ENCODE peak calls at places on chromosomes 16 and 17, in ten cellular contexts. G is iris pigment epithelial cell; B is uterus; I is T-helper 2 cell; Y is EL; S is hippocampal formation; O is stimulated activated CD4-positive, alpha-beta T cell treated with anti-CD3 and anti-CD28 coated beads, Interleukin-2, amount 100 ng/mL, for 48 hours; D is AG10803; W is NCI-H2171 treated with DMSO at 0.1 percent for 48 hours; M is T1000. N is an unnamed sample.
A peak's percentile ranks its signal among the peaks of the same experiment; 100 is the strongest.

GRCh38 chr17:63309021-63309420 is 137.1 kb downstream of the CYB561 start:
- DNase-seq in Y (no peak), I (no peak), W (no peak), D (peak; percentile 20), G (peak; percentile 41), B (no peak), O (no peak), M (no peak), S (no peak), N (no peak)

GRCh38 chr16:14358697-14359305 is 271.3 kb downstream of the PARN start:
- DNase-seq in M (no peak), W (peak; percentile 74), Y (no peak), D (no peak), B (no peak), I (no peak), O (no peak), S (no peak), G (no peak), N (no peak)

GRCh38 chr17:34847939-34848338 is 113.3 kb downstream of the CCT6B start:
- DNase-seq in W (no peak), Y (no peak), I (no peak), D (no peak), O (no peak), S (no peak), M (no peak), G (no peak), B (no peak), N (no peak)

GRCh38 chr16:70437582-70438324 is 1.1 kb downstream of the ST3GAL2 start:
- DNase-seq in G (peak; percentile 68), B (no peak), M (no peak), S (no peak), I (no peak), Y (peak; percentile 67), D (peak; percentile 61), O (no peak), W (peak; percentile 26), N (no peak)

GRCh38 chr16:3486506-3487215 is 8.6 kb downstream of the C16orf90 start:
- DNase-seq in B (no peak), Y (no peak), O (no peak), D (no peak), I (no peak), M (no peak), G (no peak), W (no peak), S (no peak), N (no peak)

GRCh38 chr16:78598186-78598585 is 498.7 kb downstream of the WWOX start:
- DNase-seq in D (no peak), O (no peak), G (no peak), M (no peak), W (no peak), Y (no peak), S (no peak), I (no peak), B (no peak), N (no peak)

GRCh38 chr17:80871341-80871740 is 120.3 kb upstream of the CHMP6 start:
- DNase-seq in B (no peak), Y (no peak), G (no peak), M (no peak), D (no peak), S (no peak), O (no peak), I (no peak), W (no peak), N (peak; percentile 91)

GRCh38 chr17:27630607-27631408 is at the start of gene LGALS9:
- DNase-seq in G (peak; percentile 15), W (no peak), I (no peak), M (no peak), D (peak; percentile 51), B (no peak), Y (peak; percentile 59), O (no peak), S (no peak), N (peak; percentile 73)

GRCh38 chr17:6165806-6166205 is 95.6 kb downstream of the WSCD1 start:
- DNase-seq in W (peak; percentile 70), I (no peak), Y (no peak), O (no peak), S (no peak), M (no peak), G (no peak), D (no peak), B (no peak), N (no peak)

GRCh38 chr16:84595052-84595481 is 22.8 kb downstream of the COTL1 start:
- DNase-seq in O (no peak), I (no peak), G (no peak), S (no peak), Y (no peak), W (no peak), M (no peak), D (no peak), B (peak; percentile 42), N (no peak)

GRCh38 chr17:39634384-39634871 is 2.5 kb upstream of the STARD3 start:
- DNase-seq in M (peak; percentile 11), S (peak; percentile 71), W (peak; percentile 50), Y (peak; percentile 55), B (no peak), D (peak; percentile 42), I (no peak), O (no peak), G (peak; percentile 48), N (peak; percentile 59)

GRCh38 chr17:40986920-40987319 is 2.8 kb upstream of the KRT40 start:
- DNase-seq in G (no peak), I (no peak), B (no peak), W (no peak), M (no peak), D (no peak), O (no peak), Y (no peak), S (no peak), N (no peak)

GRCh38 chr16:74601131-74601871 is 5.6 kb downstream of the GLG1 start:
- DNase-seq in G (no peak), S (no peak), W (no peak), I (peak; percentile 16), M (no peak), B (no peak), D (no peak), O (peak; percentile 30), Y (no peak), N (peak; percentile 23)

GRCh38 chr16:9260665-9261064 is 169.2 kb downstream of the HAPSTR1 start:
- DNase-seq in O (no peak), M (no peak), D (no peak), Y (no peak), W (no peak), G (no peak), S (no peak), B (no peak), I (no peak), N (no peak)

GRCh38 chr17:17506893-17507464 is 10.8 kb upstream of the RASD1 start:
- DNase-seq in M (no peak), G (no peak), B (no peak), I (no peak), S (no peak), O (no peak), Y (no peak), D (no peak), W (peak; percentile 94), N (no peak)

GRCh38 chr16:24052466-24053324 is 203.4 kb upstream of the CACNG3 start:
- DNase-seq in O (no peak), S (no peak), I (no peak), D (no peak), W (no peak), M (no peak), G (no peak), Y (no peak), B (no peak), N (no peak)

GRCh38 chr17:50495918-50496317 is 12.3 kb upstream of the MYCBPAP start:
- DNase-seq in D (peak; percentile 43), S (no peak), B (no peak), W (no peak), I (no peak), G (peak; percentile 64), O (no peak), Y (peak; percentile 84), M (no peak), N (no peak)

GRCh38 chr17:72383053-72383847 is 262.4 kb downstream of the SOX9 start:
- DNase-seq in B (no peak), D (no peak), G (no peak), Y (no peak), S (no peak), I (no peak), M (no peak), W (no peak), O (no peak), N (no peak)

GRCh38 chr17:62692721-62693431 is 65.4 kb downstream of the MRC2 start:
- DNase-seq in D (peak; percentile 30), W (peak; percentile 70), S (no peak), G (peak; percentile 18), O (no peak), M (no peak), Y (peak; percentile 42), B (no peak), I (no peak), N (peak; percentile 50)

GRCh38 chr17:5683241-5683640 is 98.9 kb upstream of the NLRP1 start:
- DNase-seq in O (no peak), G (no peak), W (no peak), Y (no peak), M (no peak), D (no peak), B (no peak), S (no peak), I (no peak), N (no peak)

GRCh38 chr17:7101531-7101930 is 13.1 kb downstream of the ASGR2 start:
- DNase-seq in W (no peak), M (no peak), D (no peak), O (no peak), I (no peak), S (no peak), B (no peak), Y (no peak), G (no peak), N (no peak)

GRCh38 chr17:68349157-68349556 is 57.9 kb downstream of the ARSG start:
- DNase-seq in W (no peak), S (no peak), O (no peak), I (no peak), B (no peak), M (no peak), D (no peak), G (no peak), Y (no peak), N (no peak)

GRCh38 chr17:56247816-56248215 is 94.5 kb downstream of the ANKFN1 start:
- DNase-seq in D (no peak), G (no peak), I (no peak), M (no peak), Y (no peak), O (no peak), W (no peak), B (no peak), S (no peak), N (no peak)

GRCh38 chr16:23092072-23092800 is 57.0 kb downstream of the USP31 start:
- DNase-seq in D (no peak), S (no peak), W (no peak), G (no peak), Y (no peak), I (no peak), M (no peak), B (no peak), O (no peak), N (no peak)

GRCh38 chr17:66727634-66728570 is 107.0 kb upstream of the CACNG5 start:
- DNase-seq in B (peak; percentile 42), W (peak; percentile 78), M (no peak), I (peak; percentile 15), O (peak; percentile 15), G (peak; percentile 63), D (peak; percentile 34), Y (peak; percentile 37), S (peak; percentile 67), N (peak; percentile 96)

GRCh38 chr17:17253445-17253844 is 16.5 kb upstream of the FLCN start:
- DNase-seq in D (no peak), M (no peak), I (no peak), B (no peak), Y (no peak), O (no peak), S (no peak), W (no peak), G (no peak), N (no peak)

GRCh38 chr16:5502467-5502869 is 404.9 kb upstream of the EEF2KMT start:
- DNase-seq in S (no peak), B (no peak), D (no peak), W (no peak), M (no peak), O (peak; percentile 1), I (no peak), G (no peak), Y (no peak), N (no peak)

GRCh38 chr16:769934-770333 is 9.4 kb downstream of the MSLN start:
- DNase-seq in I (no peak), Y (no peak), O (no peak), W (no peak), G (no peak), B (no peak), M (no peak), S (no peak), D (no peak), N (no peak)